ENCODE peak calls at places on chromosomes 4 and X, in six cellular contexts. O, Y, V, I, S and N are unnamed samples.

GRCh38 chrX:17414057-17414658 is 39.2 kb downstream of the NHS start:
- DNase-seq in O (no peak), Y (no peak), V (no peak), I (no peak), S (no peak), N (no peak)

GRCh38 chr4:71713611-71714203 is 70.2 kb downstream of the GC start:
- DNase-seq in O (peak), Y (no peak), V (no peak), I (no peak), S (no peak), N (no peak)

GRCh38 chr4:20889901-20890300 is 189.6 kb downstream of the PACRGL start:
- DNase-seq in O (peak), Y (no peak), V (no peak), I (no peak), S (no peak), N (no peak)

GRCh38 chr4:155819066-155819465 is 47.0 kb downstream of the ASIC5 start:
- DNase-seq in O (no peak), Y (no peak), V (peak), I (no peak), S (no peak), N (no peak)

GRCh38 chrX:113522814-113523213 is 682.2 kb upstream of the AMOT start:
- DNase-seq in O (no peak), Y (no peak), V (no peak), I (no peak), S (no peak), N (no peak)

GRCh38 chr4:142719854-142720541 is 126.1 kb downstream of the INPP4B start:
- DNase-seq in O (peak), Y (no peak), V (no peak), I (no peak), S (no peak), N (no peak)

GRCh38 chr4:30294295-30294694 is 425.9 kb upstream of the PCDH7 start:
- DNase-seq in O (no peak), Y (no peak), V (no peak), I (no peak), S (no peak), N (no peak)

GRCh38 chr4:80171251-80171650 is 26.1 kb upstream of the PRDM8 start:
- DNase-seq in O (peak), Y (no peak), V (no peak), I (no peak), S (no peak), N (no peak)

GRCh38 chrX:46311581-46312120 is 233.6 kb downstream of the ZNF674 start:
- DNase-seq in O (no peak), Y (no peak), V (no peak), I (no peak), S (no peak), N (no peak)

GRCh38 chr4:7747062-7747385 is 192.6 kb downstream of the AFAP1 start:
- DNase-seq in O (no peak), Y (no peak), V (no peak), I (no peak), S (no peak), N (no peak)

GRCh38 chrX:41828821-41829220 is 94.5 kb downstream of the CASK start:
- DNase-seq in O (no peak), Y (no peak), V (no peak), I (no peak), S (no peak), N (no peak)